ENCODE peak calls at places on chromosomes 2 and 18, in five cellular contexts. One of them, this sample, is unnamed.

GRCh38 chr2:101089419-101089818 is 61.8 kb downstream of the TBC1D8 start:
- DNase-seq in K562: no peak
- DNase-seq in H1: no peak
- DNase-seq in HepG2: no peak
- DNase-seq in GM12891: no peak
- DNase-seq in this sample: peak; percentile 30

GRCh38 chr2:142975239-142975638 is 97.8 kb downstream of the KYNU start:
- DNase-seq in K562: no peak
- DNase-seq in H1: no peak
- DNase-seq in HepG2: no peak
- DNase-seq in GM12891: no peak
- DNase-seq in this sample: no peak

GRCh38 chr2:106885326-106885725 is 641 bp downstream of the ST6GAL2 start:
- DNase-seq in K562: no peak
- DNase-seq in H1: no peak
- DNase-seq in HepG2: no peak
- DNase-seq in GM12891: no peak
- DNase-seq in this sample: no peak

GRCh38 chr2:28423856-28424605 is 31.4 kb downstream of the FOSL2 start:
- DNase-seq in K562: no peak
- DNase-seq in H1: no peak
- DNase-seq in HepG2: no peak
- DNase-seq in GM12891: no peak
- DNase-seq in this sample: no peak

GRCh38 chr2:1072258-1072657 is 121.6 kb downstream of the SNTG2 start:
- DNase-seq in K562: no peak
- DNase-seq in H1: no peak
- DNase-seq in HepG2: no peak
- DNase-seq in GM12891: no peak
- DNase-seq in this sample: no peak

GRCh38 chr2:195659114-195659513 is 2.1 kb downstream of the SLC39A10 start:
- DNase-seq in K562: no peak
- DNase-seq in H1: no peak
- DNase-seq in HepG2: no peak
- DNase-seq in GM12891: no peak
- DNase-seq in this sample: no peak

GRCh38 chr18:3985030-3985429 is 470.1 kb downstream of the DLGAP1 start:
- DNase-seq in K562: no peak
- DNase-seq in H1: no peak
- DNase-seq in HepG2: no peak
- DNase-seq in GM12891: no peak
- DNase-seq in this sample: no peak

GRCh38 chr2:162677476-162677875 is 161.1 kb downstream of the KCNH7 start:
- DNase-seq in K562: no peak
- DNase-seq in H1: no peak
- DNase-seq in HepG2: no peak
- DNase-seq in GM12891: no peak
- DNase-seq in this sample: no peak

GRCh38 chr2:52686935-52687334 is 1080.7 kb upstream of the CHAC2 start:
- DNase-seq in K562: no peak
- DNase-seq in H1: no peak
- DNase-seq in HepG2: peak; percentile 2
- DNase-seq in GM12891: no peak
- DNase-seq in this sample: no peak

GRCh38 chr18:75538727-75539126 is 111.2 kb upstream of the SMIM21 start:
- DNase-seq in K562: no peak
- DNase-seq in H1: no peak
- DNase-seq in HepG2: no peak
- DNase-seq in GM12891: no peak
- DNase-seq in this sample: no peak

GRCh38 chr2:173021939-173022371 is 53.7 kb upstream of the MAP3K20 start:
- DNase-seq in K562: peak; percentile 19
- DNase-seq in H1: no peak
- DNase-seq in HepG2: peak; percentile 57
- DNase-seq in GM12891: no peak
- DNase-seq in this sample: no peak

GRCh38 chr18:10062292-10062940 is 148.6 kb downstream of the VAPA start:
- DNase-seq in K562: no peak
- DNase-seq in H1: no peak
- DNase-seq in HepG2: no peak
- DNase-seq in GM12891: no peak
- DNase-seq in this sample: no peak

GRCh38 chr2:96264656-96265348 is 995 bp downstream of the TMEM127 start:
- DNase-seq in K562: no peak
- DNase-seq in H1: no peak
- DNase-seq in HepG2: peak; percentile 54
- DNase-seq in GM12891: peak; percentile 43
- DNase-seq in this sample: peak; percentile 41

GRCh38 chr2:183063083-183063482 is 15.5 kb upstream of the DUSP19 start:
- DNase-seq in K562: no peak
- DNase-seq in H1: no peak
- DNase-seq in HepG2: no peak
- DNase-seq in GM12891: no peak
- DNase-seq in this sample: no peak

GRCh38 chr18:36536426-36536825 is 238.9 kb downstream of the FHOD3 start:
- DNase-seq in K562: no peak
- DNase-seq in H1: peak; percentile 47
- DNase-seq in HepG2: no peak
- DNase-seq in GM12891: no peak
- DNase-seq in this sample: no peak

GRCh38 chr2:64797881-64798590 is 144.3 kb upstream of the SERTAD2 start:
- DNase-seq in K562: no peak
- DNase-seq in H1: no peak
- DNase-seq in HepG2: peak; percentile 21
- DNase-seq in GM12891: no peak
- DNase-seq in this sample: no peak

GRCh38 chr2:8009010-8009597 is 672.8 kb upstream of the ID2 start:
- DNase-seq in K562: peak; percentile 34
- DNase-seq in H1: peak; percentile 16
- DNase-seq in HepG2: no peak
- DNase-seq in GM12891: no peak
- DNase-seq in this sample: no peak

GRCh38 chr2:1168856-1169255 is 218.2 kb downstream of the SNTG2 start:
- DNase-seq in K562: no peak
- DNase-seq in H1: no peak
- DNase-seq in HepG2: no peak
- DNase-seq in GM12891: no peak
- DNase-seq in this sample: no peak

GRCh38 chr2:9307505-9307904 is 100.9 kb downstream of the ASAP2 start:
- DNase-seq in K562: no peak
- DNase-seq in H1: no peak
- DNase-seq in HepG2: no peak
- DNase-seq in GM12891: no peak
- DNase-seq in this sample: no peak

GRCh38 chr2:77046339-77046738 is 475.8 kb downstream of the LRRTM4 start:
- DNase-seq in K562: no peak
- DNase-seq in H1: no peak
- DNase-seq in HepG2: no peak
- DNase-seq in GM12891: no peak
- DNase-seq in this sample: no peak

GRCh38 chr2:37317746-37318145 is 6.9 kb downstream of the PRKD3 start:
- DNase-seq in K562: no peak
- DNase-seq in H1: no peak
- DNase-seq in HepG2: no peak
- DNase-seq in GM12891: no peak
- DNase-seq in this sample: no peak

GRCh38 chr2:232667989-232668583 is 29.0 kb upstream of the GIGYF2 start:
- DNase-seq in K562: no peak
- DNase-seq in H1: no peak
- DNase-seq in HepG2: no peak
- DNase-seq in GM12891: no peak
- DNase-seq in this sample: no peak

GRCh38 chr2:181430406-181431199 is 26.6 kb upstream of the ITGA4 start:
- DNase-seq in K562: no peak
- DNase-seq in H1: no peak
- DNase-seq in HepG2: no peak
- DNase-seq in GM12891: no peak
- DNase-seq in this sample: no peak

GRCh38 chr2:240889601-240890560 is 6.1 kb downstream of the MAB21L4 start:
- DNase-seq in K562: no peak
- DNase-seq in H1: no peak
- DNase-seq in HepG2: no peak
- DNase-seq in GM12891: no peak
- DNase-seq in this sample: no peak

GRCh38 chr2:138321458-138321857 is 180.1 kb upstream of the SPOPL start:
- DNase-seq in K562: no peak
- DNase-seq in H1: no peak
- DNase-seq in HepG2: no peak
- DNase-seq in GM12891: no peak
- DNase-seq in this sample: no peak

DNA sequence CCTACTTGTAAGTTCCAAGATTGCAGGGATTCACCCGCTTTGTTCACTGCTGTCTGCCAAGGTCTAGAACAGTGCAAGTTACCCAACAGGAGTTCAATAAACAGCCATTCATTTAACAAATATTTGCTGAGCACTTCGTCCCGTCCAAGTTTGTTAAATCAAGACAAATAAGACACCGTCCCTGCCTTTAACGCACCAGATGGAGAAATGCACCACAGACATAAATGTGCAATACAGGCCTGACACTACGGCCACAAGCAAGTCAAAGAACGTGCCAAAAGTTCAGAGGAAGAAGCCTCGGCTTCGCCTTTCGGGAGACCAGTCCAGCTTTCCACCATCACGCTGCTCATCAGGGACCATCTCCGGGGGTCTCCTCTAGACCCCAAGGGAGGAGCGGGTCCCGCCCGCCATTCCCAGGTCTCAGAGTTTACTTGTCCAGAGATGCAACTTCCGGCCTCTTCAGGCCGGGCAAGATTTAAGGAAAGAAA is 429 bp downstream of the C2orf76 start:
- DNase-seq in K562: no peak
- DNase-seq in H1: no peak
- DNase-seq in HepG2: peak; percentile 70
- DNase-seq in GM12891: no peak
- DNase-seq in this sample: no peak
- TF ChIP-seq TAF1 in K562: no peak
- TF ChIP-seq TAF1 in H1: no peak
- TF ChIP-seq TAF1 in HepG2: no peak
- TF ChIP-seq TAF1 in GM12891: no peak
- TF ChIP-seq TAF1 in this sample: no peak

DNA sequence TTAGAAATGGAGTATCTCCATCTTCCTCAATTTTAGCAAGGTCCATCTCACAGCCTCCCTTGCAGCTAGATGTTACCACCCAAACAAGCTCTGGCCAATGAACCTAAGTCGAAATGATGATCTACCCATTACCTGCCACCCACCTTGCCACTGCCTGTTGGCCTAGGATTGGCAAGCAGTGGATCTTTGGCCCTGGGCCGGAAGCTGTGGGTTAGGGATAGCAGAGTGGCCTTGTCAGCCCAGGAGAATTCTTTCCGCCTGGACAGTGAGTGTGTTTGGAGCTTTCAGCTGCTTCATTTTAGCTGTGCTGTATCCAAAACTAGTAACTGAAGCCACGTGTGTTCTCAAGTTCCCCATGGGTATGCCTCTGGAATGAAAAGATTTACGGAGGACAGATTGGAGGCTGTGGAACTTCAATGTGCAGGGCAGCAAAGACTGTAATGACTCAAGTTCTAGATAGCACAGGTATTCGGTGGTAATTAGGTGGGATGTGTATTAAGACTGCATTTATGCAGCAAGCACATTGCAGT is 7.7 kb upstream of the PARD6G start:
- DNase-seq in K562: no peak
- DNase-seq in H1: no peak
- DNase-seq in HepG2: no peak
- DNase-seq in GM12891: no peak
- DNase-seq in this sample: no peak
- TF ChIP-seq POLR2A in K562: no peak
- TF ChIP-seq POLR2A in H1: no peak
- TF ChIP-seq POLR2A in HepG2: no peak
- TF ChIP-seq POLR2A in GM12891: no peak
- TF ChIP-seq POLR2A in this sample: no peak

DNA sequence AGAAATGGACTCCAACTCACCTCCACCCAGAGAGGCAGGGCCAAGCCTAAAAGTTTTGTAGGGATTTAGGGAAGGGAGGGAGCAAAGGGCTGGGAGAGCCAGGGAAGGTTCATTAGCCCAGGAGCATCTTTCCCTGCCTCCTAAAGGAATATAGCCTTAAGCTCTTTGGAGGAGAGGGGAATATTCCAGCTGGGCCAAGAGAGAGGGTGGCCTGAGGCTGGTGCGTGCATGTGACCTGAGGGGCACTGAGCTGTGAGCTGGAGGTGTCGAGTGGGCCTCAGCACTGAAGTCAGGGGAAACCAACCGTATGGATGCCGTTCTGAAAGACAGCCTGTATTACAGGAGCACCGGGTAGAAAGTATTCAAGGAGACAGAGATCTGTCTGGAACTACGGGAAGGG is 112.6 kb downstream of the KLHL29 start:
- DNase-seq in K562: no peak
- DNase-seq in H1: no peak
- DNase-seq in HepG2: no peak
- DNase-seq in GM12891: no peak
- DNase-seq in this sample: no peak
- TF ChIP-seq TAF1 in K562: no peak
- TF ChIP-seq TAF1 in H1: no peak
- TF ChIP-seq TAF1 in HepG2: no peak
- TF ChIP-seq TAF1 in GM12891: no peak
- TF ChIP-seq TAF1 in this sample: no peak

DNA sequence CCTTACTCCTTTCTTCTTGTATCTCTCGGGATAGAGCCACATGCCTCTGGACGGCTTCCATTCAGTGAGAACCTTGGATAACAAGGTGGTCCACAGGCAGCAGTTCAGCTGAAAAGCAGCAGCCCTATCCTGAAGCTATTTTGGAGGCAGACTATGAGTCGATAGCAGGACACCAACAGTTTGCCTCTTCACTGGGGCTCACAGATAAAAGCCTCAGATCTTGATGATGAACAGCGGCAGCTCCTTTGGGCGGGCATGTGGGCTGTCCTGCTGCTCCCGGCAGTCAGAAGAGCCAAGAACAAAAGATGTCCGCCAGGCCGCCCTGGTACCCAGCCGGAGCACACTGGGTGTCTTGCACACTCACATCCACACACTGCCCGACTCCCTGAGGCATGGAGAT is 89.8 kb upstream of the KLF7 start:
- DNase-seq in K562: no peak
- DNase-seq in H1: no peak
- DNase-seq in HepG2: no peak
- DNase-seq in GM12891: no peak
- DNase-seq in this sample: no peak
- TF ChIP-seq POLR2A in K562: no peak
- TF ChIP-seq POLR2A in H1: no peak
- TF ChIP-seq POLR2A in HepG2: no peak
- TF ChIP-seq POLR2A in GM12891: no peak
- TF ChIP-seq POLR2A in this sample: no peak

GRCh38 chr2:54797307-54797706 is 73.8 kb downstream of the EML6 start:
- DNase-seq in K562: no peak
- DNase-seq in H1: no peak
- DNase-seq in HepG2: no peak
- DNase-seq in GM12891: no peak
- DNase-seq in this sample: no peak
- TF ChIP-seq TAF1 in K562: no peak
- TF ChIP-seq TAF1 in H1: no peak
- TF ChIP-seq TAF1 in HepG2: no peak
- TF ChIP-seq TAF1 in GM12891: no peak
- TF ChIP-seq TAF1 in this sample: no peak